ENCODE peak calls at places on chromosomes 11 and 22, in six cellular contexts. One of them, this sample, is unnamed.

GRCh38 chr11:3849297-3849874 is 6.1 kb upstream of the STIM1 start:
- DNase-seq in stimulated activated CD8-positive, alpha-beta memory T cell treated with anti-CD3 and anti-CD28 coated beads, Interleukin-15, amount 100 ng/mL, for 4 hours: peak; percentile 16
- DNase-seq in posterior vena cava: no peak
- DNase-seq in NCI-H774: peak; percentile 7
- DNase-seq in HTR-8/SVneo: no peak
- DNase-seq in fibroblast of mammary gland: peak; percentile 52
- DNase-seq in this sample: no peak

GRCh38 chr11:125312812-125313211 is 148.3 kb downstream of the PKNOX2 start:
- DNase-seq in HTR-8/SVneo: no peak
- DNase-seq in NCI-H774: no peak
- DNase-seq in posterior vena cava: peak; percentile 52
- DNase-seq in stimulated activated CD8-positive, alpha-beta memory T cell treated with anti-CD3 and anti-CD28 coated beads, Interleukin-15, amount 100 ng/mL, for 4 hours: no peak
- DNase-seq in fibroblast of mammary gland: no peak
- DNase-seq in this sample: no peak

GRCh38 chr11:115984228-115984627 is 480.0 kb upstream of the CADM1 start:
- DNase-seq in NCI-H774: no peak
- DNase-seq in posterior vena cava: no peak
- DNase-seq in fibroblast of mammary gland: no peak
- DNase-seq in HTR-8/SVneo: no peak
- DNase-seq in stimulated activated CD8-positive, alpha-beta memory T cell treated with anti-CD3 and anti-CD28 coated beads, Interleukin-15, amount 100 ng/mL, for 4 hours: no peak
- DNase-seq in this sample: no peak

GRCh38 chr22:39175127-39176066 is 22.9 kb upstream of the CBX7 start:
- DNase-seq in HTR-8/SVneo: no peak
- DNase-seq in fibroblast of mammary gland: no peak
- DNase-seq in stimulated activated CD8-positive, alpha-beta memory T cell treated with anti-CD3 and anti-CD28 coated beads, Interleukin-15, amount 100 ng/mL, for 4 hours: no peak
- DNase-seq in NCI-H774: no peak
- DNase-seq in posterior vena cava: peak; percentile 72
- DNase-seq in this sample: peak; percentile 74

GRCh38 chr22:29820941-29821789 is 16.9 kb downstream of the ASCC2 start:
- DNase-seq in stimulated activated CD8-positive, alpha-beta memory T cell treated with anti-CD3 and anti-CD28 coated beads, Interleukin-15, amount 100 ng/mL, for 4 hours: no peak
- DNase-seq in NCI-H774: no peak
- DNase-seq in fibroblast of mammary gland: peak; percentile 86
- DNase-seq in posterior vena cava: peak; percentile 89
- DNase-seq in HTR-8/SVneo: peak; percentile 41
- DNase-seq in this sample: no peak

GRCh38 chr11:116696381-116696941 is 76.3 kb downstream of the BUD13 start:
- DNase-seq in NCI-H774: no peak
- DNase-seq in posterior vena cava: peak; percentile 66
- DNase-seq in stimulated activated CD8-positive, alpha-beta memory T cell treated with anti-CD3 and anti-CD28 coated beads, Interleukin-15, amount 100 ng/mL, for 4 hours: no peak
- DNase-seq in fibroblast of mammary gland: peak; percentile 4
- DNase-seq in HTR-8/SVneo: peak; percentile 31
- DNase-seq in this sample: peak; percentile 74

GRCh38 chr22:23090079-23090835 is 19.9 kb downstream of the GNAZ start:
- DNase-seq in stimulated activated CD8-positive, alpha-beta memory T cell treated with anti-CD3 and anti-CD28 coated beads, Interleukin-15, amount 100 ng/mL, for 4 hours: no peak
- DNase-seq in NCI-H774: no peak
- DNase-seq in HTR-8/SVneo: no peak
- DNase-seq in fibroblast of mammary gland: no peak
- DNase-seq in posterior vena cava: no peak
- DNase-seq in this sample: no peak

GRCh38 chr11:134554861-134555260 is 142.8 kb upstream of the B3GAT1 start:
- DNase-seq in posterior vena cava: no peak
- DNase-seq in fibroblast of mammary gland: no peak
- DNase-seq in stimulated activated CD8-positive, alpha-beta memory T cell treated with anti-CD3 and anti-CD28 coated beads, Interleukin-15, amount 100 ng/mL, for 4 hours: no peak
- DNase-seq in HTR-8/SVneo: no peak
- DNase-seq in NCI-H774: no peak
- DNase-seq in this sample: no peak

GRCh38 chr11:111063711-111064110 is 181.8 kb upstream of the POU2AF2 start:
- DNase-seq in stimulated activated CD8-positive, alpha-beta memory T cell treated with anti-CD3 and anti-CD28 coated beads, Interleukin-15, amount 100 ng/mL, for 4 hours: no peak
- DNase-seq in posterior vena cava: no peak
- DNase-seq in fibroblast of mammary gland: peak; percentile 19
- DNase-seq in NCI-H774: peak; percentile 37
- DNase-seq in HTR-8/SVneo: no peak
- DNase-seq in this sample: no peak

GRCh38 chr11:116510166-116510565 is 262.6 kb downstream of the BUD13 start:
- DNase-seq in stimulated activated CD8-positive, alpha-beta memory T cell treated with anti-CD3 and anti-CD28 coated beads, Interleukin-15, amount 100 ng/mL, for 4 hours: no peak
- DNase-seq in fibroblast of mammary gland: no peak
- DNase-seq in HTR-8/SVneo: no peak
- DNase-seq in posterior vena cava: no peak
- DNase-seq in NCI-H774: no peak
- DNase-seq in this sample: peak; percentile 45

GRCh38 chr11:122103366-122103765 is 12.6 kb downstream of the BLID start:
- DNase-seq in NCI-H774: no peak
- DNase-seq in stimulated activated CD8-positive, alpha-beta memory T cell treated with anti-CD3 and anti-CD28 coated beads, Interleukin-15, amount 100 ng/mL, for 4 hours: no peak
- DNase-seq in fibroblast of mammary gland: peak; percentile 87
- DNase-seq in posterior vena cava: no peak
- DNase-seq in HTR-8/SVneo: no peak
- DNase-seq in this sample: no peak

GRCh38 chr22:24006207-24006913 is 1.1 kb upstream of the GSTT4 start:
- DNase-seq in NCI-H774: no peak
- DNase-seq in HTR-8/SVneo: no peak
- DNase-seq in fibroblast of mammary gland: no peak
- DNase-seq in stimulated activated CD8-positive, alpha-beta memory T cell treated with anti-CD3 and anti-CD28 coated beads, Interleukin-15, amount 100 ng/mL, for 4 hours: no peak
- DNase-seq in posterior vena cava: no peak
- DNase-seq in this sample: no peak

GRCh38 chr11:3087821-3088800 is 30.9 kb upstream of the CARS1 start:
- DNase-seq in stimulated activated CD8-positive, alpha-beta memory T cell treated with anti-CD3 and anti-CD28 coated beads, Interleukin-15, amount 100 ng/mL, for 4 hours: no peak
- DNase-seq in fibroblast of mammary gland: peak; percentile 32
- DNase-seq in NCI-H774: no peak
- DNase-seq in HTR-8/SVneo: no peak
- DNase-seq in posterior vena cava: no peak
- DNase-seq in this sample: no peak

GRCh38 chr11:68447015-68447801 is 13.3 kb upstream of the PPP6R3 start:
- DNase-seq in NCI-H774: peak; percentile 70
- DNase-seq in posterior vena cava: peak; percentile 93
- DNase-seq in fibroblast of mammary gland: peak; percentile 66
- DNase-seq in HTR-8/SVneo: peak; percentile 94
- DNase-seq in stimulated activated CD8-positive, alpha-beta memory T cell treated with anti-CD3 and anti-CD28 coated beads, Interleukin-15, amount 100 ng/mL, for 4 hours: peak; percentile 60
- DNase-seq in this sample: no peak

GRCh38 chr11:116461789-116462188 is 311.0 kb downstream of the BUD13 start:
- DNase-seq in stimulated activated CD8-positive, alpha-beta memory T cell treated with anti-CD3 and anti-CD28 coated beads, Interleukin-15, amount 100 ng/mL, for 4 hours: no peak
- DNase-seq in fibroblast of mammary gland: no peak
- DNase-seq in posterior vena cava: no peak
- DNase-seq in NCI-H774: no peak
- DNase-seq in HTR-8/SVneo: no peak
- DNase-seq in this sample: no peak

GRCh38 chr11:8356731-8357504 is 93.2 kb upstream of the LMO1 start:
- DNase-seq in posterior vena cava: peak; percentile 81
- DNase-seq in stimulated activated CD8-positive, alpha-beta memory T cell treated with anti-CD3 and anti-CD28 coated beads, Interleukin-15, amount 100 ng/mL, for 4 hours: no peak
- DNase-seq in HTR-8/SVneo: no peak
- DNase-seq in NCI-H774: no peak
- DNase-seq in fibroblast of mammary gland: peak; percentile 15
- DNase-seq in this sample: no peak

GRCh38 chr11:95267814-95268213 is 36.8 kb upstream of the SESN3 start:
- DNase-seq in posterior vena cava: no peak
- DNase-seq in HTR-8/SVneo: no peak
- DNase-seq in NCI-H774: no peak
- DNase-seq in fibroblast of mammary gland: no peak
- DNase-seq in stimulated activated CD8-positive, alpha-beta memory T cell treated with anti-CD3 and anti-CD28 coated beads, Interleukin-15, amount 100 ng/mL, for 4 hours: no peak
- DNase-seq in this sample: no peak

GRCh38 chr11:18014876-18015275 is 2.0 kb upstream of the SERGEF start:
- DNase-seq in HTR-8/SVneo: no peak
- DNase-seq in stimulated activated CD8-positive, alpha-beta memory T cell treated with anti-CD3 and anti-CD28 coated beads, Interleukin-15, amount 100 ng/mL, for 4 hours: no peak
- DNase-seq in fibroblast of mammary gland: no peak
- DNase-seq in NCI-H774: no peak
- DNase-seq in posterior vena cava: no peak
- DNase-seq in this sample: no peak

GRCh38 chr11:74710291-74710938 is 20.8 kb downstream of the CHRDL2 start:
- DNase-seq in stimulated activated CD8-positive, alpha-beta memory T cell treated with anti-CD3 and anti-CD28 coated beads, Interleukin-15, amount 100 ng/mL, for 4 hours: no peak
- DNase-seq in fibroblast of mammary gland: no peak
- DNase-seq in posterior vena cava: no peak
- DNase-seq in NCI-H774: no peak
- DNase-seq in HTR-8/SVneo: no peak
- DNase-seq in this sample: no peak

GRCh38 chr22:38927033-38927789 is 30.2 kb upstream of the APOBEC3A start:
- DNase-seq in fibroblast of mammary gland: peak; percentile 32
- DNase-seq in posterior vena cava: peak; percentile 90
- DNase-seq in HTR-8/SVneo: no peak
- DNase-seq in NCI-H774: peak; percentile 13
- DNase-seq in stimulated activated CD8-positive, alpha-beta memory T cell treated with anti-CD3 and anti-CD28 coated beads, Interleukin-15, amount 100 ng/mL, for 4 hours: peak; percentile 7
- DNase-seq in this sample: no peak

GRCh38 chr22:32926600-32926999 is 125.1 kb downstream of the TIMP3 start:
- DNase-seq in stimulated activated CD8-positive, alpha-beta memory T cell treated with anti-CD3 and anti-CD28 coated beads, Interleukin-15, amount 100 ng/mL, for 4 hours: no peak
- DNase-seq in fibroblast of mammary gland: peak; percentile 43
- DNase-seq in HTR-8/SVneo: peak; percentile 13
- DNase-seq in NCI-H774: no peak
- DNase-seq in posterior vena cava: no peak
- DNase-seq in this sample: no peak

GRCh38 chr22:40240671-40241070 is 62.9 kb downstream of the TNRC6B start:
- DNase-seq in NCI-H774: no peak
- DNase-seq in stimulated activated CD8-positive, alpha-beta memory T cell treated with anti-CD3 and anti-CD28 coated beads, Interleukin-15, amount 100 ng/mL, for 4 hours: no peak
- DNase-seq in fibroblast of mammary gland: no peak
- DNase-seq in HTR-8/SVneo: no peak
- DNase-seq in posterior vena cava: no peak
- DNase-seq in this sample: no peak

GRCh38 chr22:31882971-31883370 is 61.4 kb upstream of the YWHAH start:
- DNase-seq in NCI-H774: no peak
- DNase-seq in fibroblast of mammary gland: no peak
- DNase-seq in stimulated activated CD8-positive, alpha-beta memory T cell treated with anti-CD3 and anti-CD28 coated beads, Interleukin-15, amount 100 ng/mL, for 4 hours: no peak
- DNase-seq in HTR-8/SVneo: no peak
- DNase-seq in posterior vena cava: no peak
- DNase-seq in this sample: no peak

GRCh38 chr22:49026476-49027121 is 801.1 kb downstream of the BRD1 start:
- DNase-seq in fibroblast of mammary gland: no peak
- DNase-seq in NCI-H774: no peak
- DNase-seq in posterior vena cava: no peak
- DNase-seq in HTR-8/SVneo: no peak
- DNase-seq in stimulated activated CD8-positive, alpha-beta memory T cell treated with anti-CD3 and anti-CD28 coated beads, Interleukin-15, amount 100 ng/mL, for 4 hours: no peak
- DNase-seq in this sample: no peak

GRCh38 chr11:122486793-122487495 is 168.6 kb upstream of the UBASH3B start:
- DNase-seq in NCI-H774: no peak
- DNase-seq in HTR-8/SVneo: no peak
- DNase-seq in stimulated activated CD8-positive, alpha-beta memory T cell treated with anti-CD3 and anti-CD28 coated beads, Interleukin-15, amount 100 ng/mL, for 4 hours: no peak
- DNase-seq in fibroblast of mammary gland: no peak
- DNase-seq in posterior vena cava: no peak
- DNase-seq in this sample: no peak

GRCh38 chr22:27804683-27805297 is 3.2 kb upstream of the MN1 start:
- DNase-seq in fibroblast of mammary gland: peak; percentile 59
- DNase-seq in NCI-H774: peak; percentile 16
- DNase-seq in posterior vena cava: peak; percentile 88
- DNase-seq in HTR-8/SVneo: peak; percentile 37
- DNase-seq in stimulated activated CD8-positive, alpha-beta memory T cell treated with anti-CD3 and anti-CD28 coated beads, Interleukin-15, amount 100 ng/mL, for 4 hours: no peak
- DNase-seq in this sample: no peak

GRCh38 chr11:128905345-128906184 is 14.4 kb downstream of the KCNJ5 start:
- DNase-seq in stimulated activated CD8-positive, alpha-beta memory T cell treated with anti-CD3 and anti-CD28 coated beads, Interleukin-15, amount 100 ng/mL, for 4 hours: no peak
- DNase-seq in HTR-8/SVneo: peak; percentile 35
- DNase-seq in NCI-H774: peak; percentile 67
- DNase-seq in fibroblast of mammary gland: peak; percentile 39
- DNase-seq in posterior vena cava: peak; percentile 81
- DNase-seq in this sample: no peak

GRCh38 chr11:75823415-75823814 is 8.4 kb downstream of the UVRAG start:
- DNase-seq in HTR-8/SVneo: no peak
- DNase-seq in stimulated activated CD8-positive, alpha-beta memory T cell treated with anti-CD3 and anti-CD28 coated beads, Interleukin-15, amount 100 ng/mL, for 4 hours: no peak
- DNase-seq in NCI-H774: no peak
- DNase-seq in fibroblast of mammary gland: no peak
- DNase-seq in posterior vena cava: no peak
- DNase-seq in this sample: no peak

GRCh38 chr11:64489831-64490441 is 101.1 kb upstream of the SLC22A12 start:
- DNase-seq in stimulated activated CD8-positive, alpha-beta memory T cell treated with anti-CD3 and anti-CD28 coated beads, Interleukin-15, amount 100 ng/mL, for 4 hours: no peak
- DNase-seq in NCI-H774: peak; percentile 43
- DNase-seq in posterior vena cava: peak; percentile 88
- DNase-seq in fibroblast of mammary gland: peak; percentile 44
- DNase-seq in HTR-8/SVneo: peak; percentile 72
- DNase-seq in this sample: no peak

GRCh38 chr11:108025387-108026080 is 16.8 kb downstream of the CUL5 start:
- DNase-seq in posterior vena cava: no peak
- DNase-seq in HTR-8/SVneo: no peak
- DNase-seq in NCI-H774: no peak
- DNase-seq in stimulated activated CD8-positive, alpha-beta memory T cell treated with anti-CD3 and anti-CD28 coated beads, Interleukin-15, amount 100 ng/mL, for 4 hours: no peak
- DNase-seq in fibroblast of mammary gland: no peak
- DNase-seq in this sample: no peak